ENCODE peak calls at places on chromosomes 11 and 22, in five cellular contexts. One of them, this sample, is unnamed.

GRCh38 chr11:108009497-108010360 is 1.0 kb downstream of the CUL5 start:
- DNase-seq in epithelial cell of esophagus: peak
- DNase-seq in brain microvascular endothelial cell: peak
- DNase-seq in transverse colon: no peak
- DNase-seq in endodermal cell: no peak
- DNase-seq in this sample: no peak

GRCh38 chr11:124884869-124885479 is 12.7 kb downstream of the ROBO4 start:
- DNase-seq in epithelial cell of esophagus: no peak
- DNase-seq in brain microvascular endothelial cell: no peak
- DNase-seq in transverse colon: no peak
- DNase-seq in endodermal cell: peak
- DNase-seq in this sample: no peak

GRCh38 chr22:23259916-23260644 is 79.8 kb downstream of the BCR start:
- DNase-seq in epithelial cell of esophagus: no peak
- DNase-seq in brain microvascular endothelial cell: no peak
- DNase-seq in transverse colon: no peak
- DNase-seq in endodermal cell: peak
- DNase-seq in this sample: no peak

GRCh38 chr11:130448039-130448415 is 418 bp upstream of the ADAMTS15 start:
- DNase-seq in epithelial cell of esophagus: no peak
- DNase-seq in brain microvascular endothelial cell: no peak
- DNase-seq in transverse colon: no peak
- DNase-seq in endodermal cell: no peak
- DNase-seq in this sample: no peak

GRCh38 chr11:107496011-107496410 is 38.4 kb upstream of the CWF19L2 start:
- DNase-seq in epithelial cell of esophagus: peak
- DNase-seq in brain microvascular endothelial cell: peak
- DNase-seq in transverse colon: no peak
- DNase-seq in endodermal cell: no peak
- DNase-seq in this sample: peak

GRCh38 chr11:38138972-38139371 is 1540.9 kb upstream of the RAG2 start:
- DNase-seq in epithelial cell of esophagus: no peak
- DNase-seq in brain microvascular endothelial cell: no peak
- DNase-seq in transverse colon: no peak
- DNase-seq in endodermal cell: no peak
- DNase-seq in this sample: no peak

GRCh38 chr22:44669725-44670027 is 32.3 kb upstream of the PRR5 start:
- DNase-seq in epithelial cell of esophagus: peak
- DNase-seq in brain microvascular endothelial cell: no peak
- DNase-seq in transverse colon: no peak
- DNase-seq in endodermal cell: peak
- DNase-seq in this sample: no peak

GRCh38 chr22:46269564-46269963 is 1.8 kb downstream of the TTC38 start:
- DNase-seq in epithelial cell of esophagus: no peak
- DNase-seq in brain microvascular endothelial cell: no peak
- DNase-seq in transverse colon: no peak
- DNase-seq in endodermal cell: no peak
- DNase-seq in this sample: no peak

GRCh38 chr11:118000067-118000849 is 14.1 kb downstream of the IL10RA start:
- DNase-seq in epithelial cell of esophagus: no peak
- DNase-seq in brain microvascular endothelial cell: no peak
- DNase-seq in transverse colon: no peak
- DNase-seq in endodermal cell: no peak
- DNase-seq in this sample: no peak

GRCh38 chr11:118497831-118498230 is 29.4 kb upstream of the TTC36 start:
- DNase-seq in epithelial cell of esophagus: no peak
- DNase-seq in brain microvascular endothelial cell: peak
- DNase-seq in transverse colon: no peak
- DNase-seq in endodermal cell: no peak
- DNase-seq in this sample: peak

GRCh38 chr11:20634781-20635180 is 34.6 kb upstream of the NELL1 start:
- DNase-seq in epithelial cell of esophagus: no peak
- DNase-seq in brain microvascular endothelial cell: no peak
- DNase-seq in transverse colon: no peak
- DNase-seq in endodermal cell: no peak
- DNase-seq in this sample: no peak

GRCh38 chr11:57299150-57299737 is 25.5 kb downstream of the TNKS1BP1 start:
- DNase-seq in epithelial cell of esophagus: no peak
- DNase-seq in brain microvascular endothelial cell: no peak
- DNase-seq in transverse colon: no peak
- DNase-seq in endodermal cell: no peak
- DNase-seq in this sample: no peak

GRCh38 chr11:3939651-3940190 is 84.3 kb downstream of the STIM1 start:
- DNase-seq in epithelial cell of esophagus: no peak
- DNase-seq in brain microvascular endothelial cell: no peak
- DNase-seq in transverse colon: no peak
- DNase-seq in endodermal cell: no peak
- DNase-seq in this sample: no peak

GRCh38 chr11:13595166-13595565 is 73.3 kb upstream of the FAR1 start:
- DNase-seq in epithelial cell of esophagus: no peak
- DNase-seq in brain microvascular endothelial cell: peak
- DNase-seq in transverse colon: no peak
- DNase-seq in endodermal cell: no peak
- DNase-seq in this sample: peak

GRCh38 chr11:19769820-19770219 is 57.2 kb downstream of the NAV2 start:
- DNase-seq in epithelial cell of esophagus: no peak
- DNase-seq in brain microvascular endothelial cell: peak
- DNase-seq in transverse colon: no peak
- DNase-seq in endodermal cell: no peak
- DNase-seq in this sample: no peak

GRCh38 chr22:29306175-29306829 is at the start of gene GAS2L1:
- DNase-seq in epithelial cell of esophagus: peak
- DNase-seq in brain microvascular endothelial cell: peak
- DNase-seq in transverse colon: peak
- DNase-seq in endodermal cell: peak
- DNase-seq in this sample: no peak

GRCh38 chr11:62954478-62954877 is 30.3 kb downstream of the SLC22A6 start:
- DNase-seq in epithelial cell of esophagus: no peak
- DNase-seq in brain microvascular endothelial cell: no peak
- DNase-seq in transverse colon: no peak
- DNase-seq in endodermal cell: no peak
- DNase-seq in this sample: no peak

DNA sequence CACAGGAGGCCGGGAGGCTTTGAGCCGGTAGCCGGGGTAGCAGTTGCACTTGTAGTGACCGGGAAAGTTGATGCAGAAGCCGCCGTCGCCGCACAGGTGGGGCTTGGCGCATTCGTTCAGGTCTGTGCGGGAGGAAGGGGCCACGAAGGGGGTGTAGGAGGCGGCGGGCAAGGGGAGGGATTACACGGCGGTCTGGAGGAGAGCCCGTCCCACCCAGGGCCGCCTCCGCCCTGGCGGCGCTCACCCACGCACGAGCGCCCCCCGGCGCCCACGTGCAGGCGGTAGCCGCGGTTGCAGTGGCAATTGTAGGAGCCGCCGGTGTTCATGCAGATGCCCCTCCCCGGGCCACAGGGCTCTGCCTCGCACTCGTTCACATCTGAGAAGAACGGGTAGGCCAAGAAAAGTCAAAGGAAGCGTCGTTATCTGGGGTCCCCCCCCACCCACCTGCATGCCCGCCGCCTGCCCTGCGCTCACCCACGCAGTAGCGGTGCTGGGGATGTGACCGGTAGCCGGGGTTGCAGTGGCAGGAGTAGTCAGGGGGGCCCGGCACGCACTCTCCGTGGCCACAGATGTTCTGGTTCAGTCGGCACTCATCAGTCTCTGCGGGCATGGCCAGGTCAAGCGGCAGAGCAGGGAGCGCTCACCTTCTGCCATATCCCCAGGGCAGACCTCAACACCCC is 10.6 kb downstream of the LTBP3 start:
- DNase-seq in epithelial cell of esophagus: no peak
- DNase-seq in brain microvascular endothelial cell: no peak
- DNase-seq in transverse colon: no peak
- DNase-seq in endodermal cell: peak
- DNase-seq in this sample: no peak
- TF ChIP-seq CTCF in epithelial cell of esophagus: no peak
- TF ChIP-seq CTCF in brain microvascular endothelial cell: no peak
- TF ChIP-seq CTCF in transverse colon: no peak
- TF ChIP-seq CTCF in endodermal cell: peak
- TF ChIP-seq CTCF in this sample: no peak

DNA sequence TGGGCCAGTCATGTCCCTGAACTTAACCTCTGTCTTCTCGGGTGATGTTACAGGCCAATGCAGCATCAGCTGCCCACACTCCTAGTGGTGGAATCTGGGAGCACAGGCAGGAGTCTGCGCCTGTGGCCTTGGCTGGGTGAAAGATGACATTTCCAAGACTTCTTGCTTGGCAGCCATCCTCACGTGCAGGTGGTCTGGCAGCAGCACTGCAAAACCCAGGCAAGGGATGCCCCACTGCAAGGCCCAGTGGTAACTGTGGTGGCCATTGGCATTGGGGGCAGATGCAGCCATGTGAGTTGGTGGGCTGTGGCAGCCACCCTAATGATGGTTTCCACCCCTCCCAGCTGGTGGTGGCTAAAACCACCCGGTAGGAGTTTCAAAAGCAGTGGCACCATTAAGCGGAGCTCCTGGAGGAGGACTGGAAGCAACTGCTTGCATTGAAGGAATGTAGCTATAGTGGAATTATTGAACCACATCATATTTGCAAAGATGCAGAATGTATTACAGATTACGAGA is 120.5 kb upstream of the TOP3B start:
- DNase-seq in epithelial cell of esophagus: no peak
- DNase-seq in brain microvascular endothelial cell: no peak
- DNase-seq in transverse colon: no peak
- DNase-seq in endodermal cell: peak
- DNase-seq in this sample: no peak
- TF ChIP-seq CTCF in epithelial cell of esophagus: peak
- TF ChIP-seq CTCF in brain microvascular endothelial cell: peak
- TF ChIP-seq CTCF in transverse colon: peak
- TF ChIP-seq CTCF in endodermal cell: peak
- TF ChIP-seq CTCF in this sample: peak

GRCh38 chr11:86952933-86953637 is 2.1 kb downstream of the FZD4 start:
- DNase-seq in epithelial cell of esophagus: no peak
- DNase-seq in brain microvascular endothelial cell: peak
- DNase-seq in transverse colon: no peak
- DNase-seq in endodermal cell: no peak
- DNase-seq in this sample: no peak
- TF ChIP-seq CTCF in epithelial cell of esophagus: no peak
- TF ChIP-seq CTCF in brain microvascular endothelial cell: peak
- TF ChIP-seq CTCF in transverse colon: no peak
- TF ChIP-seq CTCF in endodermal cell: no peak
- TF ChIP-seq CTCF in this sample: no peak

GRCh38 chr11:119706887-119707286 is 22.1 kb downstream of the NECTIN1 start:
- DNase-seq in epithelial cell of esophagus: no peak
- DNase-seq in brain microvascular endothelial cell: no peak
- DNase-seq in transverse colon: no peak
- DNase-seq in endodermal cell: no peak
- DNase-seq in this sample: no peak
- TF ChIP-seq CTCF in epithelial cell of esophagus: peak
- TF ChIP-seq CTCF in brain microvascular endothelial cell: peak
- TF ChIP-seq CTCF in transverse colon: no peak
- TF ChIP-seq CTCF in endodermal cell: peak
- TF ChIP-seq CTCF in this sample: peak

GRCh38 chr22:40479126-40479800 is 108.9 kb downstream of the SGSM3 start:
- DNase-seq in epithelial cell of esophagus: no peak
- DNase-seq in brain microvascular endothelial cell: no peak
- DNase-seq in transverse colon: no peak
- DNase-seq in endodermal cell: peak
- DNase-seq in this sample: no peak
- TF ChIP-seq CTCF in epithelial cell of esophagus: no peak
- TF ChIP-seq CTCF in brain microvascular endothelial cell: no peak
- TF ChIP-seq CTCF in transverse colon: no peak
- TF ChIP-seq CTCF in endodermal cell: peak
- TF ChIP-seq CTCF in this sample: no peak

DNA sequence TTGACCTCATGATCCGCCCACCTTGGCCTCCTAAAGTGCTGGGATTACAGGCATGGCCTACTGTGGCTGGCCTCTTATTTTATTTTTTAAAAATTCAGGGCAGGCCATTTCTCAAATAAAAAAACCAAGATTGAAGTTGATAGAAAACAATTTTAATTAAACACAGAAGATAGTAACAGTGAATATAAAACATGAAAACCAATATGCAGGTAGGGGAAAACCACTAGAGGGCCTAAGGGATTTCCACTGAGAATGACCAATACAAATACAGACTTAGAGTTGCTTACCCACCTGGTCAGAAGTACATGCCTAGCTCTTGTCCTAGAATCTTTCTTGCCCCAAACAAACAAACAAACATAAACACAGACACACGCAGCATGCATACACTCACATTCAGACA is 1.7 kb upstream of the RTCB start:
- DNase-seq in epithelial cell of esophagus: peak
- DNase-seq in brain microvascular endothelial cell: peak
- DNase-seq in transverse colon: no peak
- DNase-seq in endodermal cell: no peak
- DNase-seq in this sample: no peak
- TF ChIP-seq CTCF in epithelial cell of esophagus: peak
- TF ChIP-seq CTCF in brain microvascular endothelial cell: peak
- TF ChIP-seq CTCF in transverse colon: no peak
- TF ChIP-seq CTCF in endodermal cell: peak
- TF ChIP-seq CTCF in this sample: peak

DNA sequence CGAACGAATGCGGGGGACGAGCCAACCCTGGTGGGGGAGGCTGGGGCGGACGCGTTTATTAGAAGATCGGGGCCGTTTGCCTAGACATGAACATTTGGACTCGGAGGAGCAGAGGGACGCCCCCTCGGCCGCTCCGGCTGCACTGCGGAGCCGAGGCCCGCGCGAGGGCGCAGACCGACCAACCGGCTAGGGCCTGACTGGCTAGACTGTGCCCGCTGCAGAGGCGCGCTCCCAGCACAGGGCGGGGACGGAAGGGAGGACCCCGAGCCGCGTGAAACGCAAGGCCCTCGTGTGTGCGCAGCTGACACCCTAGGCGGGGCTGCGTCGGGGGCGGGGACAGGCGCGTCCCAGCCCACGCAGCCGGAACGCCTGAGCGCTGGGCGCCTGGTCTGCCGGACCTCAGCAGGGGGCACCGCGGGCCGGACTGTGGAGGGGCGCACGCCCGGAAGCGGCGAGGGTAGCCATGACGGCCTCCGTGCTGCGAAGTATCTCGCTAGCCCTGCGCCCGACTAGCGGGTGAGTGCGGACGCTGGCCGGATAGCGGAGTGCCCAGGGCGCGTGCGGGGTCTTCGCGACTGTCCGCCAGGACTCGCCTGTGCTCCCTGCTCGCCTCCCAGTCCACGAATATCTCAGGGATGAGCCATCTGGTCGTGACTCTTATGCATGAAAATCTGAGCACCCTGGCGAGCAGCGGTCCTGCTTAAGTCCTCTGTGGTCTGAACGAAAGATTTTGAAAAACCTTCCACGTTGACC is at the start of gene MRPL40:
- DNase-seq in epithelial cell of esophagus: peak
- DNase-seq in brain microvascular endothelial cell: peak
- DNase-seq in transverse colon: peak
- DNase-seq in endodermal cell: peak
- DNase-seq in this sample: peak
- TF ChIP-seq CTCF in epithelial cell of esophagus: no peak
- TF ChIP-seq CTCF in brain microvascular endothelial cell: no peak
- TF ChIP-seq CTCF in transverse colon: no peak
- TF ChIP-seq CTCF in endodermal cell: no peak
- TF ChIP-seq CTCF in this sample: no peak

GRCh38 chr11:102309621-102310541 is 7.4 kb upstream of the BIRC3 start:
- DNase-seq in epithelial cell of esophagus: peak
- DNase-seq in brain microvascular endothelial cell: no peak
- DNase-seq in transverse colon: no peak
- DNase-seq in endodermal cell: peak
- DNase-seq in this sample: no peak
- TF ChIP-seq CTCF in epithelial cell of esophagus: no peak
- TF ChIP-seq CTCF in brain microvascular endothelial cell: peak
- TF ChIP-seq CTCF in transverse colon: no peak
- TF ChIP-seq CTCF in endodermal cell: peak
- TF ChIP-seq CTCF in this sample: no peak

GRCh38 chr11:102341844-102342318 is 5.1 kb upstream of the BIRC2 start:
- DNase-seq in epithelial cell of esophagus: peak
- DNase-seq in brain microvascular endothelial cell: peak
- DNase-seq in transverse colon: peak
- DNase-seq in endodermal cell: peak
- DNase-seq in this sample: peak
- TF ChIP-seq CTCF in epithelial cell of esophagus: peak
- TF ChIP-seq CTCF in brain microvascular endothelial cell: peak
- TF ChIP-seq CTCF in transverse colon: peak
- TF ChIP-seq CTCF in endodermal cell: peak
- TF ChIP-seq CTCF in this sample: peak